ENCODE peak calls at places on chromosomes 1 and 21, in seven cellular contexts. One of them, this sample, is unnamed.

GRCh38 chr1:78102082-78102481 is 56.3 kb downstream of the GIPC2 start:
- DNase-seq in heart left ventricle: no peak
- DNase-seq in neural progenitor cell: no peak
- DNase-seq in lower lobe of right lung: no peak
- DNase-seq in right lobe of liver: no peak
- DNase-seq in right cardiac atrium: no peak
- DNase-seq in RWPE2: no peak
- DNase-seq in this sample: peak; percentile 63

GRCh38 chr1:85386068-85386722 is 78.8 kb downstream of the DDAH1 start:
- DNase-seq in heart left ventricle: no peak
- DNase-seq in neural progenitor cell: no peak
- DNase-seq in lower lobe of right lung: no peak
- DNase-seq in right lobe of liver: no peak
- DNase-seq in right cardiac atrium: no peak
- DNase-seq in RWPE2: no peak
- DNase-seq in this sample: no peak

GRCh38 chr1:62237361-62237760 is 42.7 kb downstream of the L1TD1 start:
- DNase-seq in heart left ventricle: no peak
- DNase-seq in neural progenitor cell: no peak
- DNase-seq in lower lobe of right lung: no peak
- DNase-seq in right lobe of liver: no peak
- DNase-seq in right cardiac atrium: no peak
- DNase-seq in RWPE2: no peak
- DNase-seq in this sample: peak; percentile 37

GRCh38 chr1:207815913-207816312 is 64.1 kb downstream of the CD46 start:
- DNase-seq in heart left ventricle: no peak
- DNase-seq in neural progenitor cell: no peak
- DNase-seq in lower lobe of right lung: no peak
- DNase-seq in right lobe of liver: no peak
- DNase-seq in right cardiac atrium: no peak
- DNase-seq in RWPE2: no peak
- DNase-seq in this sample: no peak

GRCh38 chr1:108590436-108590835 is 30.5 kb downstream of the EEIG2 start:
- DNase-seq in heart left ventricle: no peak
- DNase-seq in neural progenitor cell: no peak
- DNase-seq in lower lobe of right lung: no peak
- DNase-seq in right lobe of liver: no peak
- DNase-seq in right cardiac atrium: no peak
- DNase-seq in RWPE2: no peak
- DNase-seq in this sample: no peak

GRCh38 chr1:24409535-24409934 is 4.0 kb downstream of the STPG1 start:
- DNase-seq in heart left ventricle: no peak
- DNase-seq in neural progenitor cell: no peak
- DNase-seq in lower lobe of right lung: no peak
- DNase-seq in right lobe of liver: no peak
- DNase-seq in right cardiac atrium: no peak
- DNase-seq in RWPE2: no peak
- DNase-seq in this sample: peak; percentile 78

GRCh38 chr1:96049759-96050409 is 671.7 kb upstream of the PTBP2 start:
- DNase-seq in heart left ventricle: no peak
- DNase-seq in neural progenitor cell: no peak
- DNase-seq in lower lobe of right lung: no peak
- DNase-seq in right lobe of liver: no peak
- DNase-seq in right cardiac atrium: no peak
- DNase-seq in RWPE2: no peak
- DNase-seq in this sample: peak; percentile 36

GRCh38 chr1:43754892-43755291 is 47.6 kb downstream of the ST3GAL3 start:
- DNase-seq in heart left ventricle: no peak
- DNase-seq in neural progenitor cell: no peak
- DNase-seq in lower lobe of right lung: no peak
- DNase-seq in right lobe of liver: no peak
- DNase-seq in right cardiac atrium: no peak
- DNase-seq in RWPE2: no peak
- DNase-seq in this sample: no peak

GRCh38 chr1:222521299-222522104 is 26.4 kb downstream of the HHIPL2 start:
- DNase-seq in heart left ventricle: no peak
- DNase-seq in neural progenitor cell: no peak
- DNase-seq in lower lobe of right lung: no peak
- DNase-seq in right lobe of liver: peak; percentile 64
- DNase-seq in right cardiac atrium: no peak
- DNase-seq in RWPE2: no peak
- DNase-seq in this sample: peak; percentile 65

GRCh38 chr1:92877792-92878191 is 46.0 kb downstream of the RPL5 start:
- DNase-seq in heart left ventricle: no peak
- DNase-seq in neural progenitor cell: no peak
- DNase-seq in lower lobe of right lung: no peak
- DNase-seq in right lobe of liver: no peak
- DNase-seq in right cardiac atrium: no peak
- DNase-seq in RWPE2: no peak
- DNase-seq in this sample: no peak

GRCh38 chr1:147902183-147902845 is at the start of gene GJA8:
- DNase-seq in heart left ventricle: no peak
- DNase-seq in neural progenitor cell: no peak
- DNase-seq in lower lobe of right lung: no peak
- DNase-seq in right lobe of liver: no peak
- DNase-seq in right cardiac atrium: no peak
- DNase-seq in RWPE2: no peak
- DNase-seq in this sample: no peak

GRCh38 chr1:98133151-98133550 is 212.3 kb upstream of the DPYD start:
- DNase-seq in heart left ventricle: no peak
- DNase-seq in neural progenitor cell: no peak
- DNase-seq in lower lobe of right lung: no peak
- DNase-seq in right lobe of liver: no peak
- DNase-seq in right cardiac atrium: no peak
- DNase-seq in RWPE2: no peak
- DNase-seq in this sample: no peak

GRCh38 chr1:8986814-8987190 is 39.4 kb downstream of the SLC2A7 start:
- DNase-seq in heart left ventricle: no peak
- DNase-seq in neural progenitor cell: no peak
- DNase-seq in lower lobe of right lung: no peak
- DNase-seq in right lobe of liver: no peak
- DNase-seq in right cardiac atrium: no peak
- DNase-seq in RWPE2: no peak
- DNase-seq in this sample: no peak

GRCh38 chr21:31988492-31989285 is 115.9 kb downstream of the HUNK start:
- DNase-seq in heart left ventricle: no peak
- DNase-seq in neural progenitor cell: no peak
- DNase-seq in lower lobe of right lung: no peak
- DNase-seq in right lobe of liver: no peak
- DNase-seq in right cardiac atrium: no peak
- DNase-seq in RWPE2: no peak
- DNase-seq in this sample: no peak

GRCh38 chr1:9861371-9861770 is 37.6 kb upstream of the CLSTN1 start:
- DNase-seq in heart left ventricle: no peak
- DNase-seq in neural progenitor cell: peak; percentile 35
- DNase-seq in lower lobe of right lung: no peak
- DNase-seq in right lobe of liver: no peak
- DNase-seq in right cardiac atrium: no peak
- DNase-seq in RWPE2: no peak
- DNase-seq in this sample: no peak

GRCh38 chr1:58886611-58887010 is 102.8 kb upstream of the JUN start:
- DNase-seq in heart left ventricle: no peak
- DNase-seq in neural progenitor cell: no peak
- DNase-seq in lower lobe of right lung: no peak
- DNase-seq in right lobe of liver: no peak
- DNase-seq in right cardiac atrium: peak; percentile 56
- DNase-seq in RWPE2: no peak
- DNase-seq in this sample: no peak

GRCh38 chr1:36752891-36753361 is 270.2 kb upstream of the CSF3R start:
- DNase-seq in heart left ventricle: no peak
- DNase-seq in neural progenitor cell: no peak
- DNase-seq in lower lobe of right lung: no peak
- DNase-seq in right lobe of liver: no peak
- DNase-seq in right cardiac atrium: no peak
- DNase-seq in RWPE2: no peak
- DNase-seq in this sample: no peak

GRCh38 chr1:72178266-72178665 is 104.1 kb downstream of the NEGR1 start:
- DNase-seq in heart left ventricle: no peak
- DNase-seq in neural progenitor cell: peak; percentile 39
- DNase-seq in lower lobe of right lung: no peak
- DNase-seq in right lobe of liver: no peak
- DNase-seq in right cardiac atrium: no peak
- DNase-seq in RWPE2: no peak
- DNase-seq in this sample: peak; percentile 23

GRCh38 chr1:178417858-178418257 is 78.9 kb downstream of the CLEC20A start:
- DNase-seq in heart left ventricle: no peak
- DNase-seq in neural progenitor cell: no peak
- DNase-seq in lower lobe of right lung: no peak
- DNase-seq in right lobe of liver: no peak
- DNase-seq in right cardiac atrium: no peak
- DNase-seq in RWPE2: no peak
- DNase-seq in this sample: peak; percentile 88

GRCh38 chr1:179826626-179827280 is 50.9 kb downstream of the TOR1AIP2 start:
- DNase-seq in heart left ventricle: no peak
- DNase-seq in neural progenitor cell: no peak
- DNase-seq in lower lobe of right lung: no peak
- DNase-seq in right lobe of liver: no peak
- DNase-seq in right cardiac atrium: no peak
- DNase-seq in RWPE2: no peak
- DNase-seq in this sample: no peak

GRCh38 chr21:42114646-42115045 is 43.5 kb downstream of the UMODL1 start:
- DNase-seq in heart left ventricle: peak; percentile 11
- DNase-seq in neural progenitor cell: no peak
- DNase-seq in lower lobe of right lung: no peak
- DNase-seq in right lobe of liver: no peak
- DNase-seq in right cardiac atrium: no peak
- DNase-seq in RWPE2: no peak
- DNase-seq in this sample: no peak
- H3K27me3 ChIP-seq in heart left ventricle: no peaks in the 10 kb centered on the region
- H3K27me3 ChIP-seq in neural progenitor cell: peaks cover 13% of the 10 kb centered on the region
- H3K27me3 ChIP-seq in lower lobe of right lung: peaks cover 16% of the 10 kb centered on the region
- H3K27me3 ChIP-seq in right lobe of liver: peaks cover 6% of the 10 kb centered on the region
- H3K27me3 ChIP-seq in right cardiac atrium: no peaks in the 10 kb centered on the region
- H3K27me3 ChIP-seq in RWPE2: peaks cover 13% of the 10 kb centered on the region
- H3K27me3 ChIP-seq in this sample: peaks cover 20% of the 10 kb centered on the region

GRCh38 chr1:18919949-18920348 is 17.6 kb upstream of the ALDH4A1 start:
- DNase-seq in heart left ventricle: no peak
- DNase-seq in neural progenitor cell: no peak
- DNase-seq in lower lobe of right lung: no peak
- DNase-seq in right lobe of liver: no peak
- DNase-seq in right cardiac atrium: no peak
- DNase-seq in RWPE2: no peak
- DNase-seq in this sample: no peak

GRCh38 chr1:18922319-18922726 is 20.0 kb upstream of the ALDH4A1 start:
- DNase-seq in heart left ventricle: peak; percentile 83
- DNase-seq in neural progenitor cell: peak; percentile 58
- DNase-seq in lower lobe of right lung: peak; percentile 74
- DNase-seq in right lobe of liver: peak; percentile 62
- DNase-seq in right cardiac atrium: peak; percentile 92
- DNase-seq in RWPE2: no peak
- DNase-seq in this sample: no peak

GRCh38 chr1:18922848-18923475 is 20.6 kb upstream of the ALDH4A1 start:
- DNase-seq in heart left ventricle: no peak
- DNase-seq in neural progenitor cell: no peak
- DNase-seq in lower lobe of right lung: no peak
- DNase-seq in right lobe of liver: no peak
- DNase-seq in right cardiac atrium: peak; percentile 66
- DNase-seq in RWPE2: no peak
- DNase-seq in this sample: no peak

GRCh38 chr1:18920931-18921330 is 18.6 kb upstream of the ALDH4A1 start:
- DNase-seq in heart left ventricle: no peak
- DNase-seq in neural progenitor cell: no peak
- DNase-seq in lower lobe of right lung: no peak
- DNase-seq in right lobe of liver: no peak
- DNase-seq in right cardiac atrium: peak; percentile 40
- DNase-seq in RWPE2: no peak
- DNase-seq in this sample: no peak

GRCh38 chr1:18921506-18922251 is 19.3 kb upstream of the ALDH4A1 start:
- DNase-seq in heart left ventricle: no peak
- DNase-seq in neural progenitor cell: no peak
- DNase-seq in lower lobe of right lung: no peak
- DNase-seq in right lobe of liver: no peak
- DNase-seq in right cardiac atrium: peak; percentile 39
- DNase-seq in RWPE2: no peak
- DNase-seq in this sample: no peak
- H3K4me1 ChIP-seq in heart left ventricle: peaks cover 42% of the 10 kb centered on the region
- H3K4me1 ChIP-seq in neural progenitor cell: peaks cover 14% of the 10 kb centered on the region
- H3K4me1 ChIP-seq in lower lobe of right lung: peaks cover 47% of the 10 kb centered on the region
- H3K4me1 ChIP-seq in right lobe of liver: peaks cover 6% of the 10 kb centered on the region
- H3K4me1 ChIP-seq in right cardiac atrium: peaks cover 24% of the 10 kb centered on the region
- H3K4me1 ChIP-seq in RWPE2: peaks cover 36% of the 10 kb centered on the region
- H3K4me1 ChIP-seq in this sample: peaks cover 28% of the 10 kb centered on the region

DNA sequence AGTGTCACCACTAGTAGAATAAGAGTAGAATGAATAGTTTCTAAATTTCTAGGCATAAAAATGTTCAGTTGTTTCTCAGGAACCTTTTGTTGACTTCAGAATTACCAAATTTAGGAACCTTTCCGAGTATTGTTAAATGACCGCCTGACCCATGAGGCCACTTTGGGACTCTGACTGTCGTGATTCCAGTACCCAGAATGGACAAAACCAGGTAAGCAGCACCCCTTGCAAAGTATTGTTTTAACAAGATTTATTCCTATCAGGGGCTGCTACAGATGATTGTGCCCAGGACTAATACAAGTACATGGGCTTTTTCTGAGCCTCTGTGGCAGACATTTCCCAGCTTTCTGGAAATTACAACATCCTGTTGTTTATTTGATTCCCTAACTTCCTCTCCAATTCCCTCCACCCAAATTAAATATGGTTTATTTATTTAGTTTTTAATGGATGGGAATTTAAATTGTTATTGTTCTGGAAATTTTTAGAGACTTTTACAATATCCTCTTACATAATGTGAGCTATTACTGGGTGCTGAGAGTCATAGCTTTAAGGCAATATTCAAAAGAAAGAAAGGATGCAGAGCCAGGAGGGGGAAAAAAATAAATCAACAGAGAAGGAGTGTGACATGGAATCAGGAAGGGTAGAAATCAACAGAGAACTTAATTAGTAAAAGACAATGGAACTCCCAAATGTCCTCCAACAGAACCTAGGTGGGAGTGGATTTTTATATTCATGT is 37.4 kb upstream of the NTPCR start:
- DNase-seq in heart left ventricle: no peak
- DNase-seq in neural progenitor cell: no peak
- DNase-seq in lower lobe of right lung: no peak
- DNase-seq in right lobe of liver: no peak
- DNase-seq in right cardiac atrium: no peak
- DNase-seq in RWPE2: no peak
- DNase-seq in this sample: no peak
- H3K27me3 ChIP-seq in heart left ventricle: no peaks in the 10 kb centered on the region
- H3K27me3 ChIP-seq in neural progenitor cell: no peaks in the 10 kb centered on the region
- H3K27me3 ChIP-seq in lower lobe of right lung: no peaks in the 10 kb centered on the region
- H3K27me3 ChIP-seq in right lobe of liver: no peaks in the 10 kb centered on the region
- H3K27me3 ChIP-seq in right cardiac atrium: no peaks in the 10 kb centered on the region
- H3K27me3 ChIP-seq in RWPE2: no peaks in the 10 kb centered on the region
- H3K27me3 ChIP-seq in this sample: no peaks in the 10 kb centered on the region

DNA sequence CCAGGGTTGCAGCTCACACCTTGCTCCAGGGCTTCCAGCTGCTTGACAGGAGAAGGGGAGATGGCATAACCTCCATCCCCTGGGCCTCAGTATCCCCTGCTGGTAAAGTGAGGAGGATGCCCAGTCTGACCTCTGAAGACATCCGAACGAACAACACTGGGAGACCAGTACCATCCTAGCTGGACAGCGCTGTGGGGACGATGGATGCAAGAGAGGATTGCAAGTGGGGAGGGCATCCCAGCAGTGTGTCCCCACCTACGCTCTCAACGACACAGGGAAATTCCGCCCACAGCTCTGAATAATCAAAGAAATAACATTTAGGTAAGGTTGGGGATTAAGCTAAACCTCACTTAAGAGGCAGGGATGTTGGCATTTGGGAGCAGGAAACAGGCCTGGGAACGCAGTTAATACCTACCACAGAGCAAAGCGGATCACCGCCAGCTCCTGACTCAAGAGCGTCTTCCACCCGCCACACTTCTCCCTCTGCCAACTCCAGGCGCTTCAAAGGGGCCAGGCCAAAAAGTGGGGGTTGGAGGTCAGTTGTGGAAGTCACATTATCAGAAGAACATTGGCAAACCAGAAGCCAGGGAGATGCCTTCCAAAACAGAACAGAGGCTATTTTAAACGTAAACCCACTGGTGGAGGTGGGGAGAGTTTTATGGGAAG is 47.6 kb downstream of the SSBP3 start:
- DNase-seq in heart left ventricle: peak; percentile 72
- DNase-seq in neural progenitor cell: no peak
- DNase-seq in lower lobe of right lung: no peak
- DNase-seq in right lobe of liver: no peak
- DNase-seq in right cardiac atrium: peak; percentile 79
- DNase-seq in RWPE2: no peak
- DNase-seq in this sample: no peak
- H3K4me1 ChIP-seq in heart left ventricle: peaks cover 64% of the 10 kb centered on the region
- H3K4me1 ChIP-seq in neural progenitor cell: peaks cover 64% of the 10 kb centered on the region
- H3K4me1 ChIP-seq in lower lobe of right lung: peaks cover 56% of the 10 kb centered on the region
- H3K4me1 ChIP-seq in right lobe of liver: peaks cover 5% of the 10 kb centered on the region
- H3K4me1 ChIP-seq in right cardiac atrium: peaks cover 35% of the 10 kb centered on the region
- H3K4me1 ChIP-seq in RWPE2: no peaks in the 10 kb centered on the region
- H3K4me1 ChIP-seq in this sample: no peaks in the 10 kb centered on the region